ENCODE peak calls at places on chromosomes 4 and X, in six cellular contexts. D is HepG2, L is endothelial cell of umbilical vein, V is A549, F is K562, X is GM12878. Z is an unnamed sample.

GRCh38 chr4:17517664-17518063 is 2.7 kb downstream of the CLRN2 start:
- DNase-seq in L (no peak), D (no peak), F (no peak), V (no peak), X (no peak), Z (no peak)

GRCh38 chrX:153537080-153537479 is 19.6 kb downstream of the ATP2B3 start:
- DNase-seq in D (no peak), F (no peak), X (no peak), L (no peak), V (no peak), Z (no peak)

GRCh38 chrX:23387826-23388225 is 53.2 kb downstream of the PTCHD1 start:
- DNase-seq in V (no peak), D (no peak), X (no peak), F (no peak), L (no peak), Z (no peak)

GRCh38 chr4:159455675-159456235 is 352.9 kb downstream of the RAPGEF2 start:
- DNase-seq in X (no peak), D (peak; percentile 49), L (peak; percentile 63), F (peak; percentile 76), V (peak; percentile 49), Z (peak; percentile 41)

GRCh38 chr4:155881555-155881954 is 15.5 kb upstream of the ASIC5 start:
- DNase-seq in V (no peak), D (no peak), L (no peak), X (peak; percentile 30), F (no peak), Z (no peak)

GRCh38 chrX:107678957-107679740 is 50.8 kb downstream of the PRPS1 start:
- DNase-seq in V (no peak), D (no peak), X (no peak), F (peak; percentile 62), L (no peak), Z (peak; percentile 91)

GRCh38 chrX:110015027-110015426 is 12.1 kb downstream of the TMEM164 start:
- DNase-seq in D (no peak), L (peak; percentile 22), F (no peak), V (no peak), X (no peak), Z (no peak)

GRCh38 chr4:2805712-2806391 is 13.0 kb downstream of the SH3BP2 start:
- DNase-seq in F (no peak), L (peak; percentile 43), D (no peak), X (no peak), V (no peak), Z (no peak)

GRCh38 chr4:86816463-86817107 is 32.6 kb downstream of the SLC10A6 start:
- DNase-seq in X (no peak), V (no peak), L (no peak), D (no peak), F (no peak), Z (no peak)

GRCh38 chrX:11908371-11908770 is 150.3 kb downstream of the MSL3 start:
- DNase-seq in V (peak; percentile 8), L (peak; percentile 32), D (peak; percentile 2), X (peak; percentile 25), F (peak; percentile 9), Z (peak; percentile 25)

GRCh38 chr4:61666248-61666647 is 466.1 kb downstream of the ADGRL3 start:
- DNase-seq in F (no peak), L (no peak), X (no peak), D (no peak), V (no peak), Z (no peak)

GRCh38 chrX:126550816-126551215 is 1.8 kb downstream of the DCAF12L1 start:
- DNase-seq in F (no peak), L (no peak), D (no peak), X (no peak), V (no peak), Z (no peak)

GRCh38 chrX:24658421-24658820 is 11.3 kb upstream of the PCYT1B start:
- DNase-seq in V (no peak), D (no peak), L (no peak), X (no peak), F (no peak), Z (no peak)

GRCh38 chr4:110630621-110631402 is 7.9 kb upstream of the PITX2 start:
- DNase-seq in F (no peak), X (no peak), V (no peak), L (no peak), D (no peak), Z (no peak)

GRCh38 chr4:173333658-173334084 is 487 bp downstream of the HMGB2 start:
- DNase-seq in D (peak; percentile 2), V (peak; percentile 2), L (no peak), F (peak; percentile 70), X (no peak), Z (peak; percentile 70)

GRCh38 chr4:41329361-41329760 is 72.6 kb downstream of the UCHL1 start:
- DNase-seq in F (no peak), X (no peak), D (no peak), L (peak; percentile 92), V (no peak), Z (no peak)

GRCh38 chrX:71637253-71637618 is 18.9 kb upstream of the CXCR3 start:
- DNase-seq in L (no peak), D (no peak), X (no peak), V (no peak), F (no peak), Z (no peak)

GRCh38 chr4:61204353-61204752 is 4.2 kb downstream of the ADGRL3 start:
- DNase-seq in V (no peak), D (peak; percentile 51), F (no peak), L (no peak), X (no peak), Z (no peak)

GRCh38 chrX:23756165-23756564 is 13.1 kb upstream of the ACOT9 start:
- DNase-seq in L (peak; percentile 54), X (peak; percentile 50), V (peak; percentile 41), D (peak; percentile 37), F (peak; percentile 84), Z (peak; percentile 80)

GRCh38 chr4:10077492-10078335 is 38.9 kb downstream of the WDR1 start:
- DNase-seq in V (no peak), F (no peak), D (no peak), X (no peak), L (peak; percentile 40), Z (no peak)

GRCh38 chr4:795726-796119 is 30.2 kb downstream of the CPLX1 start:
- DNase-seq in V (no peak), F (no peak), D (no peak), L (no peak), X (no peak), Z (no peak)

GRCh38 chrX:53281321-53281822 is at the start of gene IQSEC2:
- DNase-seq in F (peak; percentile 91), D (no peak), X (no peak), V (peak; percentile 74), L (peak; percentile 77), Z (peak; percentile 31)

GRCh38 chrX:110331444-110332025 is 13.7 kb upstream of the AMMECR1 start:
- DNase-seq in F (no peak), V (no peak), L (no peak), D (no peak), X (no peak), Z (no peak)

GRCh38 chrX:123184199-123184857 is at the start of gene GRIA3:
- DNase-seq in X (no peak), V (no peak), D (no peak), L (no peak), F (no peak), Z (no peak)

GRCh38 chr4:126956192-126956897 is 676.4 kb upstream of the INTU start:
- DNase-seq in L (no peak), V (no peak), F (peak; percentile 82), D (no peak), X (no peak), Z (no peak)

GRCh38 chr4:86160423-86160822 is 199.4 kb downstream of the MAPK10 start:
- DNase-seq in F (no peak), V (no peak), L (no peak), D (no peak), X (no peak), Z (no peak)

GRCh38 chrX:20015945-20016617 is 25.2 kb upstream of the BCLAF3 start:
- DNase-seq in L (no peak), X (no peak), D (no peak), V (no peak), F (no peak), Z (no peak)

GRCh38 chr4:6767341-6767724 is 15.2 kb upstream of the KIAA0232 start:
- DNase-seq in D (no peak), L (no peak), X (no peak), F (no peak), V (no peak), Z (no peak)

GRCh38 chr4:124948976-124949597 is 236.6 kb upstream of the ANKRD50 start:
- DNase-seq in F (no peak), X (no peak), L (peak; percentile 80), V (no peak), D (no peak), Z (no peak)

GRCh38 chrX:134929813-134930212 is 61.0 kb upstream of the SMIM10 start:
- DNase-seq in L (no peak), D (no peak), F (peak; percentile 61), V (no peak), X (no peak), Z (no peak)
- TF ChIP-seq MYC in L (no peak), D (no peak), F (no peak), V (no peak), X (no peak), Z (no peak)

GRCh38 chr4:141614878-141615586 is 21.4 kb upstream of the IL15 start:
- DNase-seq in X (no peak), L (peak; percentile 92), F (no peak), D (no peak), V (no peak), Z (no peak)

GRCh38 chr4:141625023-141625422 is 11.4 kb upstream of the IL15 start:
- DNase-seq in X (no peak), L (no peak), D (no peak), V (no peak), F (no peak), Z (no peak)

DNA sequence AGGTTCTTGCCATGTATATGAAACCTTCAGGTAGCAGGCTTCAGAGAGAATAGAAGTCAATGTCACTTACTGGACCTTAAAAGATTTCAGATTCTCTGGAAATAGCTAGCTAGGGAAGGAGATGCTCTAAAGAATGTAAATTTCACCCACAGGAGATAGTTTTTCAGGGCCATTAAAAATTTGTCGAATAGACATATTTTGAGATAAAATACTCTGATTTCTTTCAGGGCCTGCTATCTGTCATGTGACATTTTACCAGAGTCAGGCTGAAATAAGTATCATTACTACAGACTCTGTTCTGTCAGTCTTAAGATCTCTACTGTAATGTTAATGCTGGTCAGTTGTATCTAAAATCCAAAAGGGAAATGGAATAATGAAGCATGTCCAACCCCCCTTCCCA is 15.7 kb upstream of the IL15 start:
- DNase-seq in V (no peak), L (no peak), X (no peak), F (no peak), D (no peak), Z (no peak)
- TF ChIP-seq MAX in V (no peak), L (no peak), X (no peak), F (no peak), D (no peak), Z (no peak)

DNA sequence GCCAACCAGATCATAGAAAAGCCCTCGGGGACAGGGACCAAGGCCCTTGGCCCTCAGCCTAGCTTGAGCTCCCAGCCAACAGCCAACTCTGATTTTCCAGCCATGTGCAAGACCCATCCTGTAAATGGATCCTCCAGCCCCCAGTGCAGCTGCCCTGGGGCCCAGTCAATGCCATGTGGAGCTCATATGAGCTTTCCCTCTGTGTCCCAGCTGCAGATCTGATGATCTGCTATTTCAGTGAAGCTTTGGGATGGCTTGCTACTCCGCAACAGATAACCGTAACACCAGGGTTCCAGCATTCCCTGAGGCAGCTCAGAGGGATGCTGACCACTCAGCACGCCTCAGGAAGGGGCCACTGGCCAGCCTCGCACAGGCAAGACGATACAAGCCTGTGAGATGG is 40.4 kb upstream of the CDKN2AIP start:
- DNase-seq in V (no peak), F (no peak), L (no peak), D (no peak), X (no peak), Z (no peak)
- TF ChIP-seq MYC in V (no peak), F (no peak), L (no peak), D (no peak), X (no peak), Z (no peak)

GRCh38 chr4:184583738-184584502 is 65.3 kb downstream of the CASP3 start:
- DNase-seq in D (no peak), L (no peak), X (peak; percentile 41), V (no peak), F (no peak), Z (no peak)
- TF ChIP-seq MAX in D (no peak), L (no peak), X (no peak), V (no peak), F (no peak), Z (no peak)